ENCODE peak calls at places on chromosomes 11 and 22, in five cellular contexts. Q is Panc1, U is PC-9, I is H7, F is IMR-90. B is an unnamed sample.

GRCh38 chr11:4125141-4125540 is 30.5 kb downstream of the RRM1 start:
- DNase-seq in U (no peak), Q (no peak), I (no peak), F (peak), B (peak)

GRCh38 chr11:117458275-117459120 is 130.8 kb downstream of the CEP164 start:
- DNase-seq in U (no peak), F (no peak), I (peak), Q (no peak), B (no peak)

GRCh38 chr11:123588117-123588815 is 66.2 kb downstream of the SCN3B start:
- DNase-seq in F (no peak), U (no peak), I (no peak), Q (no peak), B (no peak)

GRCh38 chr11:4087551-4087950 is 7.0 kb upstream of the RRM1 start:
- DNase-seq in U (no peak), I (peak), F (peak), Q (no peak), B (peak)

GRCh38 chr22:47090591-47091240 is 328.3 kb downstream of the TBC1D22A start:
- DNase-seq in F (peak), I (peak), Q (no peak), U (no peak), B (peak)

GRCh38 chr11:114262681-114263509 is 33.3 kb upstream of the NNMT start:
- DNase-seq in Q (no peak), I (peak), U (peak), F (peak), B (peak)

GRCh38 chr11:101008961-101009684 is 120.5 kb downstream of the PGR start:
- DNase-seq in F (no peak), U (no peak), I (no peak), Q (no peak), B (no peak)

GRCh38 chr11:63017306-63017974 is 1.8 kb upstream of the SLC22A8 start:
- DNase-seq in I (peak), F (no peak), U (no peak), Q (no peak), B (no peak)

GRCh38 chr11:11772865-11773515 is 68.8 kb upstream of the USP47 start:
- DNase-seq in I (no peak), U (no peak), F (no peak), Q (no peak), B (no peak)

GRCh38 chr11:120340529-120340928 is 4.3 kb downstream of the ARHGEF12 start:
- DNase-seq in F (peak), U (peak), I (no peak), Q (no peak), B (peak)

GRCh38 chr11:47641585-47642098 is 717 bp downstream of the MTCH2 start:
- DNase-seq in U (no peak), Q (no peak), I (peak), F (no peak), B (no peak)

GRCh38 chr11:35683728-35684339 is 21.3 kb downstream of the TRIM44 start:
- DNase-seq in U (no peak), F (peak), I (no peak), Q (no peak), B (peak)

GRCh38 chr11:20097319-20098221 is 62.7 kb downstream of the DBX1 start:
- DNase-seq in I (no peak), Q (no peak), U (no peak), F (peak), B (peak)

GRCh38 chr11:134024420-134025085 is 44.3 kb upstream of the JAM3 start:
- DNase-seq in Q (no peak), I (peak), F (peak), U (no peak), B (no peak)

GRCh38 chr11:72935705-72936104 is 121.5 kb downstream of the ATG16L2 start:
- DNase-seq in F (no peak), Q (no peak), U (no peak), I (no peak), B (no peak)

GRCh38 chr11:33652407-33652806 is 48.2 kb downstream of the C11orf91 start:
- DNase-seq in F (no peak), I (no peak), U (no peak), Q (no peak), B (no peak)

GRCh38 chr11:86592047-86592564 is 80.3 kb downstream of the ME3 start:
- DNase-seq in Q (no peak), I (no peak), F (peak), U (peak), B (peak)

GRCh38 chr11:36421546-36422155 is 88.4 kb downstream of the TRAF6 start:
- DNase-seq in U (no peak), I (no peak), F (peak), Q (no peak), B (no peak)

GRCh38 chr22:31275576-31275975 is 16.7 kb downstream of the PIK3IP1 start:
- DNase-seq in Q (no peak), I (no peak), F (no peak), U (peak), B (no peak)

GRCh38 chr22:43434601-43435311 is 22.9 kb downstream of the MPPED1 start:
- DNase-seq in F (no peak), I (no peak), Q (no peak), U (no peak), B (no peak)

GRCh38 chr11:46102843-46103242 is 18.4 kb downstream of the PHF21A start:
- DNase-seq in F (no peak), I (no peak), U (no peak), Q (no peak), B (no peak)

GRCh38 chr22:50602338-50602700 is 1.7 kb downstream of the MAPK8IP2 start:
- DNase-seq in U (no peak), Q (no peak), I (peak), F (no peak), B (no peak)

GRCh38 chr11:78768947-78769346 is 194.3 kb upstream of the NARS2 start:
- DNase-seq in Q (no peak), I (no peak), F (peak), U (no peak), B (no peak)

GRCh38 chr11:116073854-116074837 is 569.9 kb upstream of the CADM1 start:
- DNase-seq in U (no peak), F (no peak), Q (no peak), I (no peak), B (no peak)

GRCh38 chr22:38973289-38974169 is 8.6 kb upstream of the APOBEC3B start:
- DNase-seq in F (peak), U (no peak), I (peak), Q (peak), B (peak)

GRCh38 chr11:69089258-69089657 is 40.5 kb downstream of the TPCN2 start:
- DNase-seq in F (peak), U (peak), Q (no peak), I (no peak), B (peak)

GRCh38 chr11:122559734-122560382 is 95.7 kb upstream of the UBASH3B start:
- DNase-seq in Q (peak), I (peak), F (peak), U (peak), B (peak)

GRCh38 chr11:47946682-47947575 is 33.4 kb upstream of the PTPRJ start:
- DNase-seq in F (peak), I (peak), U (peak), Q (peak), B (peak)

GRCh38 chr22:23897320-23897719 is 3.1 kb downstream of the MIF start:
- DNase-seq in U (no peak), F (no peak), I (no peak), Q (no peak), B (no peak)

GRCh38 chr11:3382613-3383275 is 3.8 kb upstream of the ZNF195 start:
- DNase-seq in U (no peak), I (no peak), F (no peak), Q (no peak), B (no peak)

GRCh38 chr22:47300698-47301405 is 538.4 kb downstream of the TBC1D22A start:
- DNase-seq in F (no peak), Q (no peak), U (no peak), I (no peak), B (no peak)

GRCh38 chr11:13008625-13009475 is at the start of gene RASSF10:
- DNase-seq in F (no peak), Q (no peak), I (peak), U (peak), B (no peak)

GRCh38 chr11:77267910-77268309 is 33.6 kb downstream of the GDPD4 start:
- DNase-seq in I (no peak), U (no peak), F (peak), Q (no peak), B (peak)

GRCh38 chr11:45102810-45103621 is 43.4 kb upstream of the PRDM11 start:
- DNase-seq in I (peak), U (no peak), F (peak), Q (peak), B (peak)

GRCh38 chr11:89249196-89249595 is 71.5 kb downstream of the TYR start:
- DNase-seq in U (no peak), Q (no peak), I (no peak), F (no peak), B (no peak)

GRCh38 chr11:44767421-44767820 is 40.7 kb downstream of the TSPAN18 start:
- DNase-seq in Q (no peak), F (peak), I (no peak), U (no peak), B (peak)

DNA sequence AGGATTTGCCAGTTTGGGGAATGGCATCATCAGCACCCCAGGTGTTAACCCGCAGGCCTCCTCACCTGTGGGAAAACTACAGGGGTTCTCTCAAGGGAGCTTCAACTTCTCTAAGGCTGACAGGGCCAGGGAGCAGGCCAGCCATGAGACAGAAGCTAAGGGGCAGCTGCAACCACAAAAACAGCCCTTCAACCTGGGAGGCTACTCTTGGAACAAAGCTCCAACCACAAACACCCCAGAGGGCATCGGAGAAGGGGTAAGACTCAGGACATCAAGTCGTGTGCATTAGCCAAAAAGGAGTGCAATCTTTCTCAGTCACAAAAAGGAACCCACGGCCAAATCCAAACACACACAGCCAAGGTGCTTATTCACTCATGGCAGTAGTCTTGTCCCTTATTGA is 103.0 kb downstream of the PLEKHA7 start:
- DNase-seq in U (peak), F (no peak), I (no peak), Q (no peak), B (no peak)
- H3K4me3 ChIP-seq in U (no peak), F (no peak), I (no peak), Q (no peak), B (no peak)

DNA sequence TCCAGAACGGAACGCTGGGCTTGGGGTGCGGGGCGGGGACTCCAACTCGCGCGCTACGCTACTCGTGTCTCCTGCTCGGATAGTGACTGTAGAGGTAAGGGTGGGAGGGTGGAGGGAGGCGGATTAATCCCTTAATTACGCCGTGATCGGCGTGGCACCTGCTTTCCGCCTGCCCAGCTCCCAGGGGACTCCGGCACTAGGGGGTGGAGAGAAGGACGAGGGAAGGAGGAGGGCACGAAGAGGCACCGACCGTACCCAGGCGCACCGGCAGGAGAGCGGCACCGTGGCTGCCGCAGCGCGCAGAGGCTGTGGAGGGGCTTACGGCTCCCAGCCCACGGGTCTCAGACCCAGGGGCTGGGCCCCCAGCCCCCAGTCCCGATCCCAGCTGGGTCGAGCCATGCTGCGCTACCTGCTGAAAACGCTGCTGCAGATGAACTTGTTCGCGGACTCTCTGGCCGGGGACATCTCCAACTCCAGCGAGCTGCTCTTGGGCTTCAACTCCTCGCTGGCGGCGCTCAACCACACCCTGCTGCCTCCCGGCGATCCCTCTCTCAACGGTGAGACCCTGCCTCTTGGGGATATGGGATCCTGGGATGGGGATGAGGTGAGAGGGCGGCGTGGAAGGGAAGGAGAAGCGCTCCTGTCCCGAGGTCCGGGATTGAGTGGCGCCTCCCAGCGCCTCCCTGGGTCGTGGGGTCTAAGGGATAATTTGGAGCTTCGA is at the start of gene ROBO3:
- DNase-seq in I (peak), U (no peak), F (no peak), Q (no peak), B (no peak)
- H3K4me3 ChIP-seq in I (peak), U (no peak), F (peak), Q (peak), B (peak)

GRCh38 chr22:36330655-36331305 is 57.0 kb downstream of the MYH9 start:
- DNase-seq in I (no peak), Q (no peak), F (peak), U (no peak), B (peak)

GRCh38 chr22:36333632-36334031 is 54.1 kb downstream of the MYH9 start:
- DNase-seq in Q (no peak), I (no peak), U (peak), F (no peak), B (no peak)

GRCh38 chr22:36331306-36331911 is 56.4 kb downstream of the MYH9 start:
- DNase-seq in U (peak), Q (no peak), I (peak), F (peak), B (peak)

GRCh38 chr22:36332623-36333331 is 55.0 kb downstream of the MYH9 start:
- DNase-seq in U (peak), I (peak), F (peak), Q (no peak), B (peak)

GRCh38 chr22:36331912-36332622 is 55.7 kb downstream of the MYH9 start:
- DNase-seq in F (peak), I (peak), Q (no peak), U (peak), B (no peak)
- H3K4me3 ChIP-seq in F (no peak), I (no peak), Q (no peak), U (peak), B (no peak)

GRCh38 chr11:60931897-60932296 is 7.6 kb downstream of the TMEM132A start:
- DNase-seq in F (no peak), Q (no peak), I (peak), U (no peak), B (no peak)
- H3K4me3 ChIP-seq in F (no peak), Q (no peak), I (no peak), U (no peak), B (no peak)

GRCh38 chr22:48356731-48357130 is 1470.9 kb downstream of the BRD1 start:
- DNase-seq in F (no peak), Q (no peak), I (peak), U (no peak), B (no peak)

GRCh38 chr22:48352086-48352911 is 1475.4 kb downstream of the BRD1 start:
- DNase-seq in I (peak), F (no peak), U (no peak), Q (no peak), B (no peak)

GRCh38 chr22:48353116-48353947 is 1474.3 kb downstream of the BRD1 start:
- DNase-seq in I (no peak), U (no peak), Q (no peak), F (no peak), B (no peak)

GRCh38 chr22:48351376-48352085 is 1476.1 kb downstream of the BRD1 start:
- DNase-seq in U (no peak), I (no peak), Q (no peak), F (no peak), B (no peak)

DNA sequence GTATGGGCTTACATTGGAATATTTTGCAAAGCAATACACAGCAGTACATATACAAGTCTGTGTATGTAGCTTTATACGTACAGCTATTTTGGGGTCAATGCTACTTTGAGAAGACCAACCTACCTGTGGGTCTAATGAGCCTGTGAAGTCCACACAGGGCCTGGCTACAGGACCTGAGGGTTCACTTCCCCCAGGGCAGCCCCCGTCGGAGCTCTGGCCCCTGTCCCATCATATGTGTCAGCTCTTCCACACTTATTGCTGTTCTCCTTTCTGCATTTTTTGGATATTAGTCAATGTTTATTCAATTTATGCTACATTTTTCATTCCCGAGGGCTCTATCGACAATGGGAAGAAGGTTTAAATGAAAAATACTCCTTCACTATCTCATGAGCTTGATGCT is 1473.6 kb downstream of the BRD1 start:
- DNase-seq in F (no peak), Q (no peak), I (no peak), U (no peak), B (no peak)
- H3K4me3 ChIP-seq in F (no peak), Q (no peak), I (no peak), U (no peak), B (no peak)

B was measured in fibroblast of villous mesenchyme.